ENCODE peak calls at places on chromosomes 2 and 18, in six cellular contexts. W is left cardiac atrium; M is AG08396; S is activated CD4-positive, alpha-beta T cell treated with anti-CD3 and anti-CD28 coated beads, Interleukin-2, amount 50 U/mL, for 48 hours; H is HAP-1; G is SJSA1. Q is an unnamed sample.
A peak's percentile ranks its signal among the peaks of the same experiment; 100 is the strongest.

GRCh38 chr2:152336854-152337510 is 2.0 kb downstream of the FMNL2 start:
- DNase-seq in W (no peak), M (peak; percentile 41), S (no peak), H (peak; percentile 33), G (peak; percentile 27), Q (peak; percentile 43)

GRCh38 chr18:59660976-59661743 is 36.1 kb downstream of the CCBE1 start:
- DNase-seq in W (no peak), M (no peak), S (no peak), H (no peak), G (peak; percentile 42), Q (no peak)

GRCh38 chr2:180017764-180018163 is 10.7 kb upstream of the CWC22 start:
- DNase-seq in W (peak; percentile 25), M (no peak), S (no peak), H (no peak), G (peak; percentile 64), Q (no peak)

GRCh38 chr18:54734059-54734458 is 94.2 kb upstream of the RAB27B start:
- DNase-seq in W (no peak), M (peak; percentile 68), S (no peak), H (no peak), G (peak; percentile 48), Q (no peak)

GRCh38 chr2:192500550-192501200 is 305.9 kb upstream of the TMEFF2 start:
- DNase-seq in W (no peak), M (no peak), S (peak; percentile 13), H (no peak), G (no peak), Q (peak; percentile 54)

GRCh38 chr2:11683966-11684365 is 14.0 kb upstream of the NTSR2 start:
- DNase-seq in W (no peak), M (no peak), S (no peak), H (no peak), G (no peak), Q (no peak)

GRCh38 chr18:50819027-50819726 is 639 bp downstream of the MRO start:
- DNase-seq in W (peak; percentile 39), M (peak; percentile 11), S (peak; percentile 1), H (peak; percentile 54), G (peak; percentile 8), Q (peak; percentile 80)

GRCh38 chr2:96772903-96773675 is 12.4 kb downstream of the CNNM4 start:
- DNase-seq in W (peak; percentile 49), M (no peak), S (peak; percentile 39), H (no peak), G (no peak), Q (no peak)

GRCh38 chr2:60652822-60653315 is 99.4 kb upstream of the BCL11A start:
- DNase-seq in W (no peak), M (no peak), S (no peak), H (no peak), G (no peak), Q (no peak)

GRCh38 chr2:216348909-216349308 is 23.4 kb downstream of the MARCHF4 start:
- DNase-seq in W (no peak), M (no peak), S (no peak), H (no peak), G (no peak), Q (peak; percentile 89)

GRCh38 chr18:77397617-77398016 is 148.0 kb downstream of the GALR1 start:
- DNase-seq in W (no peak), M (no peak), S (no peak), H (no peak), G (no peak), Q (no peak)

GRCh38 chr2:45944075-45944474 is 292.6 kb downstream of the PRKCE start:
- DNase-seq in W (no peak), M (no peak), S (no peak), H (no peak), G (peak; percentile 32), Q (no peak)

GRCh38 chr18:12838178-12838634 is 45.8 kb downstream of the PTPN2 start:
- DNase-seq in W (peak; percentile 42), M (peak; percentile 75), S (no peak), H (no peak), G (peak; percentile 65), Q (no peak)

Q was measured in osteoblast.